ENCODE peak calls at places on chromosome 14, in seven cellular contexts. N, A, G, Q, V, I and L are unnamed samples.

GRCh38 chr14:33165144-33165925 is 226.7 kb downstream of the NPAS3 start:
- DNase-seq in V (no peak), Q (no peak), A (no peak), I (no peak), G (no peak), N (no peak), L (no peak)

GRCh38 chr14:72686101-72686500 is 207.8 kb downstream of the DPF3 start:
- DNase-seq in G (no peak), N (no peak), I (no peak), A (no peak), V (no peak), Q (no peak), L (no peak)

GRCh38 chr14:80269338-80269935 is 58.1 kb upstream of the DIO2 start:
- DNase-seq in V (no peak), A (no peak), I (no peak), N (no peak), G (no peak), Q (no peak), L (no peak)

GRCh38 chr14:34628681-34629135 is 1.2 kb downstream of the SNX6 start:
- DNase-seq in Q (no peak), I (no peak), V (no peak), A (no peak), N (no peak), G (peak), L (no peak)

GRCh38 chr14:83470466-83470865 is 1936.8 kb upstream of the SEL1L start:
- DNase-seq in A (no peak), G (no peak), N (no peak), Q (no peak), V (no peak), I (no peak), L (no peak)

GRCh38 chr14:97346675-97347074 is 549.5 kb downstream of the VRK1 start:
- DNase-seq in I (no peak), A (no peak), G (no peak), Q (no peak), V (no peak), N (no peak), L (no peak)

GRCh38 chr14:75138492-75138891 is 11.6 kb upstream of the NEK9 start:
- DNase-seq in Q (no peak), I (no peak), G (no peak), A (no peak), N (no peak), V (no peak), L (no peak)

GRCh38 chr14:29832042-29832441 is 95.6 kb downstream of the PRKD1 start:
- DNase-seq in Q (no peak), V (no peak), G (no peak), A (no peak), I (no peak), N (no peak), L (no peak)

GRCh38 chr14:103698380-103699260 is 16.6 kb downstream of the XRCC3 start:
- DNase-seq in G (no peak), V (no peak), Q (no peak), I (no peak), A (no peak), N (no peak), L (no peak)

GRCh38 chr14:97719931-97720330 is 922.7 kb downstream of the VRK1 start:
- DNase-seq in N (no peak), V (no peak), A (no peak), G (peak), Q (no peak), I (no peak), L (no peak)

GRCh38 chr14:94117856-94118255 is 7.3 kb downstream of the IFI27 start:
- DNase-seq in V (no peak), N (no peak), G (no peak), A (no peak), I (no peak), Q (no peak), L (no peak)

GRCh38 chr14:88045705-88046104 is 40.8 kb downstream of the GPR65 start:
- DNase-seq in N (no peak), Q (no peak), I (no peak), G (no peak), A (no peak), V (no peak), L (no peak)

GRCh38 chr14:73462815-73463214 is 4.5 kb upstream of the NUMB start:
- DNase-seq in G (no peak), I (no peak), A (no peak), V (no peak), Q (no peak), N (no peak), L (no peak)

GRCh38 chr14:69319911-69320310 is 60.0 kb downstream of the GALNT16 start:
- DNase-seq in I (no peak), N (no peak), A (no peak), Q (no peak), G (no peak), V (no peak), L (no peak)

GRCh38 chr14:29037428-29037827 is 270.8 kb downstream of the FOXG1 start:
- DNase-seq in V (no peak), Q (no peak), A (no peak), N (peak), G (no peak), I (no peak), L (no peak)

GRCh38 chr14:56463491-56463890 is 116.1 kb upstream of the TMEM260 start:
- DNase-seq in A (no peak), I (no peak), N (no peak), Q (no peak), G (no peak), V (no peak), L (no peak)

GRCh38 chr14:90536511-90537191 is 139.8 kb downstream of the CALM1 start:
- DNase-seq in Q (no peak), G (no peak), A (no peak), I (no peak), N (no peak), V (no peak), L (no peak)

GRCh38 chr14:58151701-58152568 is at the start of gene ARMH4:
- DNase-seq in G (peak), Q (peak), V (peak), I (peak), N (peak), A (peak), L (peak)

GRCh38 chr14:105050551-105050897 is 14.7 kb downstream of the GPR132 start:
- DNase-seq in A (no peak), G (no peak), Q (no peak), N (peak), I (no peak), V (peak), L (no peak)

GRCh38 chr14:73846944-73847343 is 4.7 kb upstream of the PTGR2 start:
- DNase-seq in I (no peak), A (no peak), V (no peak), G (no peak), Q (no peak), N (no peak), L (no peak)

GRCh38 chr14:71533396-71533795 is 398.8 kb upstream of the RGS6 start:
- DNase-seq in G (no peak), N (no peak), I (no peak), Q (no peak), V (no peak), A (no peak), L (no peak)

GRCh38 chr14:94290197-94290596 is 2.9 kb downstream of the SERPINA10 start:
- DNase-seq in A (no peak), N (no peak), G (no peak), V (no peak), Q (no peak), I (no peak), L (no peak)

GRCh38 chr14:105481886-105482454 is 4.7 kb upstream of the CRIP1 start:
- DNase-seq in I (peak), A (peak), G (peak), Q (peak), N (peak), V (peak), L (peak)

GRCh38 chr14:36514278-36515104 is 5.5 kb downstream of the NKX2-1 start:
- DNase-seq in I (peak), N (peak), V (no peak), A (peak), Q (no peak), G (no peak), L (no peak)

GRCh38 chr14:47454025-47454424 is 221.4 kb downstream of the MDGA2 start:
- DNase-seq in V (no peak), A (no peak), G (no peak), N (no peak), I (no peak), Q (no peak), L (no peak)

GRCh38 chr14:89616425-89617141 is 199.6 kb upstream of the FOXN3 start:
- DNase-seq in A (peak), V (peak), I (no peak), Q (no peak), G (peak), N (no peak), L (no peak)

GRCh38 chr14:68386950-68387779 is 405.7 kb downstream of the ZFP36L1 start:
- DNase-seq in I (no peak), V (no peak), N (no peak), G (no peak), Q (no peak), A (no peak), L (no peak)

GRCh38 chr14:42322486-42323284 is 716.0 kb downstream of the LRFN5 start:
- DNase-seq in N (no peak), V (no peak), G (no peak), I (no peak), A (no peak), Q (no peak), L (no peak)